ENCODE peak calls at places on chromosomes 3 and 15, in ten cellular contexts. One of them, this sample, is unnamed.

GRCh38 chr15:58078591-58078990 is 13.1 kb upstream of the ALDH1A2 start:
- DNase-seq in fibroblast of mammary gland: peak
- DNase-seq in Kasumi-1: no peak
- DNase-seq in CD8-positive, alpha-beta memory T cell: no peak
- DNase-seq in cerebellum: no peak
- DNase-seq in stimulated activated CD8-positive, alpha-beta memory T cell treated with anti-CD3 and anti-CD28 coated beads, Interleukin-4, amount 100 ng/mL, for 24 hours: no peak
- DNase-seq in EL: no peak
- DNase-seq in lower leg skin: no peak
- DNase-seq in ureter: no peak
- DNase-seq in SK-N-DZ: no peak
- DNase-seq in this sample: no peak

GRCh38 chr15:83250766-83251165 is 33.7 kb downstream of the BNC1 start:
- DNase-seq in fibroblast of mammary gland: peak
- DNase-seq in Kasumi-1: no peak
- DNase-seq in CD8-positive, alpha-beta memory T cell: no peak
- DNase-seq in cerebellum: no peak
- DNase-seq in stimulated activated CD8-positive, alpha-beta memory T cell treated with anti-CD3 and anti-CD28 coated beads, Interleukin-4, amount 100 ng/mL, for 24 hours: no peak
- DNase-seq in EL: no peak
- DNase-seq in lower leg skin: no peak
- DNase-seq in ureter: no peak
- DNase-seq in SK-N-DZ: no peak
- DNase-seq in this sample: no peak

GRCh38 chr3:120094776-120095225 is 554 bp upstream of the GSK3B start:
- DNase-seq in fibroblast of mammary gland: peak
- DNase-seq in Kasumi-1: peak
- DNase-seq in CD8-positive, alpha-beta memory T cell: peak
- DNase-seq in cerebellum: peak
- DNase-seq in stimulated activated CD8-positive, alpha-beta memory T cell treated with anti-CD3 and anti-CD28 coated beads, Interleukin-4, amount 100 ng/mL, for 24 hours: peak
- DNase-seq in EL: peak
- DNase-seq in lower leg skin: peak
- DNase-seq in ureter: peak
- DNase-seq in SK-N-DZ: peak
- DNase-seq in this sample: peak

GRCh38 chr3:10273697-10274305 is 18.9 kb downstream of the GHRL start:
- DNase-seq in fibroblast of mammary gland: peak
- DNase-seq in Kasumi-1: peak
- DNase-seq in CD8-positive, alpha-beta memory T cell: no peak
- DNase-seq in cerebellum: no peak
- DNase-seq in stimulated activated CD8-positive, alpha-beta memory T cell treated with anti-CD3 and anti-CD28 coated beads, Interleukin-4, amount 100 ng/mL, for 24 hours: no peak
- DNase-seq in EL: no peak
- DNase-seq in lower leg skin: no peak
- DNase-seq in ureter: no peak
- DNase-seq in SK-N-DZ: no peak
- DNase-seq in this sample: peak

GRCh38 chr3:140529096-140529495 is 148.8 kb upstream of the TRIM42 start:
- DNase-seq in fibroblast of mammary gland: peak
- DNase-seq in Kasumi-1: no peak
- DNase-seq in CD8-positive, alpha-beta memory T cell: no peak
- DNase-seq in cerebellum: no peak
- DNase-seq in stimulated activated CD8-positive, alpha-beta memory T cell treated with anti-CD3 and anti-CD28 coated beads, Interleukin-4, amount 100 ng/mL, for 24 hours: no peak
- DNase-seq in EL: peak
- DNase-seq in lower leg skin: no peak
- DNase-seq in ureter: no peak
- DNase-seq in SK-N-DZ: no peak
- DNase-seq in this sample: peak

GRCh38 chr15:80569656-80570055 is 125.5 kb upstream of the ABHD17C start:
- DNase-seq in fibroblast of mammary gland: no peak
- DNase-seq in Kasumi-1: no peak
- DNase-seq in CD8-positive, alpha-beta memory T cell: no peak
- DNase-seq in cerebellum: no peak
- DNase-seq in stimulated activated CD8-positive, alpha-beta memory T cell treated with anti-CD3 and anti-CD28 coated beads, Interleukin-4, amount 100 ng/mL, for 24 hours: no peak
- DNase-seq in EL: no peak
- DNase-seq in lower leg skin: no peak
- DNase-seq in ureter: no peak
- DNase-seq in SK-N-DZ: no peak
- DNase-seq in this sample: no peak

GRCh38 chr3:117512975-117513374 is 803.4 kb downstream of the TUSC7 start:
- DNase-seq in fibroblast of mammary gland: no peak
- DNase-seq in Kasumi-1: no peak
- DNase-seq in CD8-positive, alpha-beta memory T cell: no peak
- DNase-seq in cerebellum: no peak
- DNase-seq in stimulated activated CD8-positive, alpha-beta memory T cell treated with anti-CD3 and anti-CD28 coated beads, Interleukin-4, amount 100 ng/mL, for 24 hours: no peak
- DNase-seq in EL: peak
- DNase-seq in lower leg skin: no peak
- DNase-seq in ureter: no peak
- DNase-seq in SK-N-DZ: no peak
- DNase-seq in this sample: no peak

GRCh38 chr3:190380184-190380583 is 7.8 kb upstream of the CLDN16 start:
- DNase-seq in fibroblast of mammary gland: no peak
- DNase-seq in Kasumi-1: no peak
- DNase-seq in CD8-positive, alpha-beta memory T cell: no peak
- DNase-seq in cerebellum: no peak
- DNase-seq in stimulated activated CD8-positive, alpha-beta memory T cell treated with anti-CD3 and anti-CD28 coated beads, Interleukin-4, amount 100 ng/mL, for 24 hours: no peak
- DNase-seq in EL: no peak
- DNase-seq in lower leg skin: no peak
- DNase-seq in ureter: no peak
- DNase-seq in SK-N-DZ: no peak
- DNase-seq in this sample: no peak

GRCh38 chr3:188047536-188047935 is 106.4 kb upstream of the LPP start:
- DNase-seq in fibroblast of mammary gland: no peak
- DNase-seq in Kasumi-1: no peak
- DNase-seq in CD8-positive, alpha-beta memory T cell: no peak
- DNase-seq in cerebellum: no peak
- DNase-seq in stimulated activated CD8-positive, alpha-beta memory T cell treated with anti-CD3 and anti-CD28 coated beads, Interleukin-4, amount 100 ng/mL, for 24 hours: no peak
- DNase-seq in EL: no peak
- DNase-seq in lower leg skin: no peak
- DNase-seq in ureter: no peak
- DNase-seq in SK-N-DZ: no peak
- DNase-seq in this sample: no peak

GRCh38 chr3:138078096-138078495 is 37.3 kb downstream of the DZIP1L start:
- DNase-seq in fibroblast of mammary gland: peak
- DNase-seq in Kasumi-1: no peak
- DNase-seq in CD8-positive, alpha-beta memory T cell: no peak
- DNase-seq in cerebellum: no peak
- DNase-seq in stimulated activated CD8-positive, alpha-beta memory T cell treated with anti-CD3 and anti-CD28 coated beads, Interleukin-4, amount 100 ng/mL, for 24 hours: no peak
- DNase-seq in EL: peak
- DNase-seq in lower leg skin: no peak
- DNase-seq in ureter: no peak
- DNase-seq in SK-N-DZ: no peak
- DNase-seq in this sample: no peak

GRCh38 chr3:189160519-189161309 is 11.1 kb upstream of the TPRG1 start:
- DNase-seq in fibroblast of mammary gland: no peak
- DNase-seq in Kasumi-1: no peak
- DNase-seq in CD8-positive, alpha-beta memory T cell: no peak
- DNase-seq in cerebellum: no peak
- DNase-seq in stimulated activated CD8-positive, alpha-beta memory T cell treated with anti-CD3 and anti-CD28 coated beads, Interleukin-4, amount 100 ng/mL, for 24 hours: no peak
- DNase-seq in EL: no peak
- DNase-seq in lower leg skin: no peak
- DNase-seq in ureter: no peak
- DNase-seq in SK-N-DZ: no peak
- DNase-seq in this sample: no peak

GRCh38 chr3:124669470-124669869 is 60.8 kb upstream of the UMPS start:
- DNase-seq in fibroblast of mammary gland: peak
- DNase-seq in Kasumi-1: no peak
- DNase-seq in CD8-positive, alpha-beta memory T cell: no peak
- DNase-seq in cerebellum: no peak
- DNase-seq in stimulated activated CD8-positive, alpha-beta memory T cell treated with anti-CD3 and anti-CD28 coated beads, Interleukin-4, amount 100 ng/mL, for 24 hours: no peak
- DNase-seq in EL: peak
- DNase-seq in lower leg skin: no peak
- DNase-seq in ureter: no peak
- DNase-seq in SK-N-DZ: no peak
- DNase-seq in this sample: peak

GRCh38 chr15:74182131-74182530 is 8.6 kb downstream of the ISLR start:
- DNase-seq in fibroblast of mammary gland: no peak
- DNase-seq in Kasumi-1: no peak
- DNase-seq in CD8-positive, alpha-beta memory T cell: no peak
- DNase-seq in cerebellum: no peak
- DNase-seq in stimulated activated CD8-positive, alpha-beta memory T cell treated with anti-CD3 and anti-CD28 coated beads, Interleukin-4, amount 100 ng/mL, for 24 hours: no peak
- DNase-seq in EL: no peak
- DNase-seq in lower leg skin: no peak
- DNase-seq in ureter: no peak
- DNase-seq in SK-N-DZ: no peak
- DNase-seq in this sample: no peak

GRCh38 chr3:171653701-171654100 is 156.6 kb downstream of the PLD1 start:
- DNase-seq in fibroblast of mammary gland: no peak
- DNase-seq in Kasumi-1: no peak
- DNase-seq in CD8-positive, alpha-beta memory T cell: no peak
- DNase-seq in cerebellum: no peak
- DNase-seq in stimulated activated CD8-positive, alpha-beta memory T cell treated with anti-CD3 and anti-CD28 coated beads, Interleukin-4, amount 100 ng/mL, for 24 hours: no peak
- DNase-seq in EL: no peak
- DNase-seq in lower leg skin: no peak
- DNase-seq in ureter: no peak
- DNase-seq in SK-N-DZ: no peak
- DNase-seq in this sample: no peak

GRCh38 chr15:82014989-82015388 is 30.8 kb downstream of the MEX3B start:
- DNase-seq in fibroblast of mammary gland: peak
- DNase-seq in Kasumi-1: no peak
- DNase-seq in CD8-positive, alpha-beta memory T cell: no peak
- DNase-seq in cerebellum: no peak
- DNase-seq in stimulated activated CD8-positive, alpha-beta memory T cell treated with anti-CD3 and anti-CD28 coated beads, Interleukin-4, amount 100 ng/mL, for 24 hours: no peak
- DNase-seq in EL: peak
- DNase-seq in lower leg skin: no peak
- DNase-seq in ureter: no peak
- DNase-seq in SK-N-DZ: no peak
- DNase-seq in this sample: no peak

GRCh38 chr15:88637841-88638625 is 783 bp upstream of the ISG20 start:
- DNase-seq in fibroblast of mammary gland: no peak
- DNase-seq in Kasumi-1: no peak
- DNase-seq in CD8-positive, alpha-beta memory T cell: no peak
- DNase-seq in cerebellum: no peak
- DNase-seq in stimulated activated CD8-positive, alpha-beta memory T cell treated with anti-CD3 and anti-CD28 coated beads, Interleukin-4, amount 100 ng/mL, for 24 hours: no peak
- DNase-seq in EL: no peak
- DNase-seq in lower leg skin: no peak
- DNase-seq in ureter: no peak
- DNase-seq in SK-N-DZ: no peak
- DNase-seq in this sample: no peak

GRCh38 chr3:157534725-157535161 is 31.5 kb upstream of the VEPH1 start:
- DNase-seq in fibroblast of mammary gland: no peak
- DNase-seq in Kasumi-1: no peak
- DNase-seq in CD8-positive, alpha-beta memory T cell: no peak
- DNase-seq in cerebellum: no peak
- DNase-seq in stimulated activated CD8-positive, alpha-beta memory T cell treated with anti-CD3 and anti-CD28 coated beads, Interleukin-4, amount 100 ng/mL, for 24 hours: no peak
- DNase-seq in EL: no peak
- DNase-seq in lower leg skin: no peak
- DNase-seq in ureter: no peak
- DNase-seq in SK-N-DZ: no peak
- DNase-seq in this sample: no peak

GRCh38 chr3:65758871-65759598 is 279.7 kb downstream of the MAGI1 start:
- DNase-seq in fibroblast of mammary gland: no peak
- DNase-seq in Kasumi-1: no peak
- DNase-seq in CD8-positive, alpha-beta memory T cell: no peak
- DNase-seq in cerebellum: no peak
- DNase-seq in stimulated activated CD8-positive, alpha-beta memory T cell treated with anti-CD3 and anti-CD28 coated beads, Interleukin-4, amount 100 ng/mL, for 24 hours: no peak
- DNase-seq in EL: peak
- DNase-seq in lower leg skin: no peak
- DNase-seq in ureter: no peak
- DNase-seq in SK-N-DZ: no peak
- DNase-seq in this sample: peak

GRCh38 chr15:58595516-58596238 is 153.8 kb downstream of the ADAM10 start:
- DNase-seq in fibroblast of mammary gland: no peak
- DNase-seq in Kasumi-1: no peak
- DNase-seq in CD8-positive, alpha-beta memory T cell: no peak
- DNase-seq in cerebellum: no peak
- DNase-seq in stimulated activated CD8-positive, alpha-beta memory T cell treated with anti-CD3 and anti-CD28 coated beads, Interleukin-4, amount 100 ng/mL, for 24 hours: no peak
- DNase-seq in EL: no peak
- DNase-seq in lower leg skin: no peak
- DNase-seq in ureter: no peak
- DNase-seq in SK-N-DZ: no peak
- DNase-seq in this sample: no peak

This sample was measured in mesenchymal stem cell.